ENCODE peak calls at places on chromosomes 5 and 9, in six cellular contexts. K, N, H, G, U and Q are unnamed samples.

GRCh38 chr5:174344335-174344734 is 298.8 kb downstream of the NSG2 start:
- DNase-seq in K (peak; percentile 44), N (no peak), U (no peak), G (no peak), H (no peak), Q (no peak)

GRCh38 chr5:56003179-56003578 is 8.4 kb upstream of the IL6ST start:
- DNase-seq in G (peak; percentile 68), H (no peak), N (peak; percentile 76), U (peak; percentile 92), K (no peak), Q (peak; percentile 81)

GRCh38 chr9:83964973-83965349 is 15.1 kb downstream of the HNRNPK start:
- DNase-seq in N (peak; percentile 41), K (peak; percentile 16), G (no peak), H (peak; percentile 24), U (no peak), Q (peak; percentile 52)

GRCh38 chr5:124034963-124035362 is 523.0 kb downstream of the CSNK1G3 start:
- DNase-seq in H (no peak), U (no peak), G (no peak), N (no peak), K (no peak), Q (no peak)

GRCh38 chr9:4970970-4971641 is 14.0 kb upstream of the JAK2 start:
- DNase-seq in N (no peak), G (peak; percentile 52), H (no peak), U (no peak), K (no peak), Q (no peak)

GRCh38 chr5:17443333-17444125 is 54.5 kb upstream of the TAF11L2 start:
- DNase-seq in H (no peak), U (no peak), G (peak; percentile 33), K (peak; percentile 30), N (no peak), Q (no peak)

GRCh38 chr5:21159526-21160059 is 1171.6 kb upstream of the CDH18 start:
- DNase-seq in N (no peak), U (no peak), K (no peak), G (no peak), H (no peak), Q (no peak)

GRCh38 chr5:15249152-15249551 is 250.8 kb upstream of the FBXL7 start:
- DNase-seq in G (no peak), U (no peak), H (peak; percentile 50), K (no peak), N (peak; percentile 10), Q (peak; percentile 89)

GRCh38 chr5:9558319-9558965 is 12.6 kb upstream of the SEMA5A start:
- DNase-seq in H (no peak), U (no peak), N (no peak), G (no peak), K (no peak), Q (no peak)

GRCh38 chr9:19551124-19551929 is 142.5 kb downstream of the ACER2 start:
- DNase-seq in H (no peak), U (no peak), K (peak; percentile 65), N (no peak), G (no peak), Q (no peak)

GRCh38 chr5:137498301-137498735 is 808 bp downstream of the SPOCK1 start:
- DNase-seq in H (peak; percentile 29), K (peak; percentile 60), U (peak; percentile 19), G (no peak), N (peak; percentile 70), Q (no peak)

GRCh38 chr5:64612349-64612961 is 77.8 kb upstream of the SHISAL2B start:
- DNase-seq in N (peak; percentile 89), K (peak; percentile 84), G (peak; percentile 27), U (peak; percentile 53), H (peak; percentile 76), Q (peak; percentile 53)

GRCh38 chr5:135457424-135458071 is 5.4 kb upstream of the TIFAB start:
- DNase-seq in U (peak; percentile 74), N (peak; percentile 52), G (peak; percentile 60), H (peak; percentile 50), K (peak; percentile 91), Q (peak; percentile 45)

GRCh38 chr9:81183763-81184162 is 505.6 kb downstream of the TLE1 start:
- DNase-seq in G (no peak), U (no peak), H (no peak), K (no peak), N (peak; percentile 68), Q (no peak)

GRCh38 chr5:1429066-1429465 is 16.2 kb downstream of the SLC6A3 start:
- DNase-seq in G (peak; percentile 24), U (no peak), N (no peak), K (no peak), H (no peak), Q (no peak)

GRCh38 chr5:1763548-1763911 is 36.1 kb downstream of the MRPL36 start:
- DNase-seq in H (peak; percentile 65), K (peak; percentile 76), G (no peak), U (peak; percentile 52), N (peak; percentile 83), Q (peak; percentile 78)

GRCh38 chr5:135973323-135974018 is 18.7 kb upstream of the LECT2 start:
- DNase-seq in N (peak; percentile 97), U (peak; percentile 83), K (no peak), H (no peak), G (no peak), Q (peak; percentile 98)

GRCh38 chr5:73028991-73029540 is 73.2 kb downstream of the FCHO2 start:
- DNase-seq in G (no peak), H (no peak), K (no peak), N (peak; percentile 69), U (no peak), Q (peak; percentile 48)

GRCh38 chr5:52674815-52675545 is 112.7 kb upstream of the ITGA1 start:
- DNase-seq in U (no peak), G (no peak), H (no peak), N (peak; percentile 78), K (no peak), Q (peak; percentile 71)

GRCh38 chr9:87695523-87695922 is 30.4 kb upstream of the CTSL start:
- DNase-seq in N (no peak), U (no peak), H (no peak), G (no peak), K (no peak), Q (no peak)

GRCh38 chr5:173412566-173412965 is 84.4 kb upstream of the STC2 start:
- DNase-seq in H (no peak), K (peak; percentile 11), N (no peak), U (no peak), G (no peak), Q (no peak)

GRCh38 chr5:167845952-167846351 is 445.5 kb upstream of the WWC1 start:
- DNase-seq in U (no peak), N (no peak), K (no peak), H (no peak), G (no peak), Q (no peak)

GRCh38 chr5:14714706-14715105 is 50.2 kb downstream of the OTULIN start:
- DNase-seq in K (no peak), U (no peak), H (no peak), G (no peak), N (no peak), Q (no peak)

GRCh38 chr9:132669636-132670358 is at the start of gene DDX31:
- DNase-seq in U (peak; percentile 86), G (peak; percentile 83), K (peak; percentile 89), H (peak; percentile 78), N (peak; percentile 92), Q (peak; percentile 79)

GRCh38 chr5:100950975-100951374 is 47.9 kb upstream of the ST8SIA4 start:
- DNase-seq in K (no peak), N (no peak), U (peak; percentile 44), H (no peak), G (no peak), Q (no peak)

GRCh38 chr9:132788378-132788777 is 89.7 kb downstream of the AK8 start:
- DNase-seq in U (no peak), N (no peak), K (no peak), H (no peak), G (no peak), Q (no peak)

GRCh38 chr5:141032626-141033025 is 18.5 kb upstream of the PCDHB1 start:
- DNase-seq in N (no peak), K (peak; percentile 52), H (no peak), G (no peak), U (no peak), Q (no peak)

DNA sequence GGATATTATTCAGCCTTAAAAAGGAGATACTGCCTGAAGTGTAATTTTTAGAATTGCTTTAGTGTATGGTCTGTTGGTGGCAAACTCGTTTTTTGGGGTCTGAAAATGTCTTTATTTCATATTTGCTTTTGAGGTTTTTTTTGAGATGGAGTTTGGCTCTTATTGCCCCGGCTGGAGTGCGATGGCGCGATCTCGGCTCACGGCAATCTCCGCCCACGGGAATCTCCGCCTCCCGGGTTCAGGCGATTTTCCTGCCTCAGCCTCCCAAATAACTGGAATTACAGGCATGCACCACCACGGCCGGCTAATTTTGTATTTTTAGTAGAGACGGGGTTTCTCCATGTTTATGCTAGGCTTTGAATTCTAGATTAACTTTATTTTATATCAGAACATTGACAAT is 20.2 kb upstream of the PCDHB1 start:
- DNase-seq in H (no peak), N (no peak), G (no peak), K (no peak), U (no peak), Q (no peak)
- H3K4me3 ChIP-seq in H (no peak overlapping the region), N (no peak overlapping the region), G (no peak overlapping the region), K (no peak overlapping the region), U (no peak overlapping the region), Q (no peak overlapping the region)

GRCh38 chr9:93060746-93061259 is 2.3 kb downstream of the SUSD3 start:
- DNase-seq in N (no peak), G (peak; percentile 52), K (no peak), U (peak; percentile 49), H (no peak), Q (peak; percentile 70)
- H3K4me3 ChIP-seq in N (no peak overlapping the region), G (no peak overlapping the region), K (no peak overlapping the region), U (no peak overlapping the region), H (no peak overlapping the region), Q (no peak overlapping the region)

DNA sequence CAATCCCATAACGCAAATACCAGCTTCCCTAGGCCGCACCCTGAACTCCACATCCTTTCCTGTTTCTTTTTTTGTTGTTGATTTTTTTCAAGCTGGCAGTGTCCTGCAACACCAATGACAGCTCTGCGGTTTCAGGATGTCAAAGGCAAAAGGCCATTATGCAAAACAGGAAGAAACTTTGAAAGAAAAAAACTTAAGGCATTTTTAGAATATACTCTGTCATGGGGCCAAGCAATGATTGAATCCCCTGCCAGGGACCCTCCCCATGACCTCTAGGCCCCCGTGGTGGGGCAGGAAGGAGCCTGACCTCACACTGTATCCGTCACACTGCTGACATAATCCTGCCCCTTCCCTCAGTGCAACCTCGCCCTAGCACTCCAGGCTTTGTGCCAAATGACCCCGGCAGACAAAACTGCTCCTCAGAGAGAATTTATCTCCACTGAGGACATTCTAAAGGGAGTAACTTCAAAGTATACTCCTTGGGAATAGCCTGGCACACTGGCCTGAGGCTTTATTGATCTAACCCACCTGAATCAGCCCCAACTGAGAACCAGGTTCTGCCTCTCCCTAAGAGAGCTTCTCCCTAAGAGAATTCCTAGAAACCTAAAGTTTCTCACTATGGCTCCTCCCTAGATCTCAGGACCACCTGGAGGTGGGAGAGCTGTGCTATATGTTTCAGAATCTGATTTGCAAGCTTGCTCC is 7.9 kb downstream of the B4GALT1 start:
- DNase-seq in G (no peak), K (no peak), H (peak; percentile 68), N (peak; percentile 56), U (peak; percentile 69), Q (no peak)
- H3K4me3 ChIP-seq in G (no peak overlapping the region), K (no peak overlapping the region), H (no peak overlapping the region), N (peak overlapping the region; percentile 68), U (peak overlapping the region; percentile 32), Q (peak overlapping the region; percentile 20)

DNA sequence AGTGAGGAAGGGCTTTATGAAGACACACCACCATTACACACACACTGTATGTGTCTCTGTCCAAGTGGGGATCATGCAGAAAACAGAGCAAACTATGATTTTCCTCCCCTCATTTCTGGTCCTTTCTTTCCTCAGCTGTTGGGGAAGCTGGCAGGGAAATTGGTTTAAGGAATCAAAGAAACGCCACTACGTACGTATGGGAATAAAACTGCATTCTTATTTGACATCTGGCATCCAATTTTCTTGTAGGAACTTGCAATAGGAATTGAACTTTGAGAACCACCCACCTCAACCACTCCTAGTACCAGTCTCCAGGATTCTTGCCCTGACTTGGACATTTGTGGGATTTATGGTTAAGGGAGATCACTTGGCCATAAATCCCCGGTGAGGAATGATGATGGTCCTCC is 125.8 kb downstream of the PDE4D start:
- DNase-seq in H (peak; percentile 57), N (no peak), U (no peak), G (no peak), K (no peak), Q (no peak)
- H3K4me3 ChIP-seq in H (peak overlapping the region; percentile 59), N (peak overlapping the region; percentile 90), U (peak overlapping the region; percentile 79), G (peak overlapping the region; percentile 64), K (peak overlapping the region; percentile 68), Q (peak overlapping the region; percentile 59)